ENCODE peak calls at places on chromosomes 3 and 15, in five cellular contexts. D is tibial nerve, M is neuronal stem cell, J is adrenal gland, X is DND-41. S is an unnamed sample. For H3K4me1, the result is how much of the 10 kb centered on the place peaks cover.

GRCh38 chr15:89820651-89821611 is 6.3 kb upstream of the ANPEP start:
- DNase-seq in D (no peak), X (no peak), J (no peak), M (no peak), S (no peak)

GRCh38 chr15:48939686-48940085 is 24.0 kb downstream of the SHC4 start:
- DNase-seq in J (no peak), M (no peak), X (no peak), D (no peak), S (no peak)

GRCh38 chr3:23877324-23877980 is 39.3 kb downstream of the NKIRAS1 start:
- DNase-seq in X (no peak), J (no peak), M (no peak), D (no peak), S (no peak)

GRCh38 chr3:10932596-10932995 is 60.0 kb upstream of the SLC6A1 start:
- DNase-seq in M (no peak), J (no peak), X (no peak), D (no peak), S (no peak)

GRCh38 chr3:10553586-10554235 is 48.3 kb upstream of the ATP2B2 start:
- DNase-seq in M (peak), J (no peak), D (no peak), X (no peak), S (no peak)

GRCh38 chr3:59386165-59386564 is 336.3 kb upstream of the CFAP20DC start:
- DNase-seq in X (no peak), M (no peak), J (no peak), D (no peak), S (no peak)

GRCh38 chr3:161310649-161311423 is 60.5 kb downstream of the SPTSSB start:
- DNase-seq in M (no peak), D (no peak), J (no peak), X (peak), S (peak)

GRCh38 chr15:78449220-78449999 is 11.4 kb downstream of the IREB2 start:
- DNase-seq in J (no peak), M (no peak), X (no peak), D (no peak), S (no peak)

GRCh38 chr15:63595066-63595465 is 2.1 kb upstream of the FBXL22 start:
- DNase-seq in D (no peak), M (no peak), X (no peak), J (no peak), S (no peak)

GRCh38 chr3:8938021-8938420 is 25.3 kb downstream of the RAD18 start:
- DNase-seq in J (no peak), X (no peak), M (no peak), D (no peak), S (no peak)

GRCh38 chr3:93988283-93988682 is 8.3 kb downstream of the ARL13B start:
- DNase-seq in X (no peak), M (no peak), D (no peak), J (no peak), S (no peak)

GRCh38 chr3:138329127-138329983 is at the start of gene NME9:
- DNase-seq in M (peak), J (peak), D (peak), X (peak), S (peak)

GRCh38 chr15:31392761-31393401 is 66.2 kb downstream of the KLF13 start:
- DNase-seq in D (peak), X (no peak), M (no peak), J (no peak), S (no peak)

GRCh38 chr3:120029749-120030148 is 64.5 kb downstream of the GSK3B start:
- DNase-seq in J (no peak), M (no peak), D (no peak), X (no peak), S (no peak)

GRCh38 chr15:84633311-84634227 is 20.5 kb downstream of the WDR73 start:
- DNase-seq in J (peak), D (peak), X (peak), M (peak), S (peak)

GRCh38 chr15:70528816-70529215 is 234.5 kb downstream of the UACA start:
- DNase-seq in D (no peak), X (no peak), J (no peak), M (no peak), S (no peak)

GRCh38 chr15:63332367-63333078 is 49.1 kb downstream of the CA12 start:
- DNase-seq in X (no peak), M (no peak), J (peak), D (no peak), S (no peak)

GRCh38 chr3:139564290-139564861 is 24.8 kb upstream of the RBP1 start:
- DNase-seq in X (no peak), D (no peak), M (no peak), J (no peak), S (no peak)

GRCh38 chr15:62485170-62485720 is 320.2 kb upstream of the C2CD4B start:
- DNase-seq in D (no peak), J (no peak), X (no peak), M (no peak), S (no peak)

GRCh38 chr15:91308855-91309254 is 208.8 kb downstream of the SV2B start:
- DNase-seq in J (no peak), D (no peak), X (peak), M (no peak), S (no peak)

GRCh38 chr3:38002940-38003339 is 12.4 kb downstream of the VILL start:
- DNase-seq in D (no peak), M (no peak), J (no peak), X (no peak), S (no peak)

GRCh38 chr15:20294651-20295237 is 246.9 kb downstream of the GOLGA6L6 start:
- DNase-seq in J (no peak), M (peak), D (no peak), X (no peak), S (no peak)

GRCh38 chr3:43870110-43870509 is 179.4 kb downstream of the ABHD5 start:
- DNase-seq in D (no peak), M (no peak), X (no peak), J (no peak), S (no peak)

GRCh38 chr3:100103558-100104441 is 10.5 kb downstream of the FILIP1L start:
- DNase-seq in X (no peak), M (no peak), J (no peak), D (no peak), S (no peak)

GRCh38 chr3:57080171-57080570 is 19.7 kb downstream of the SPATA12 start:
- DNase-seq in X (no peak), M (no peak), J (no peak), D (no peak), S (no peak)
- H3K4me3 ChIP-seq in X (no peak), M (no peak), J (no peak), D (no peak), S (no peak)

GRCh38 chr3:149466192-149466591 is 8.3 kb upstream of the TM4SF4 start:
- DNase-seq in D (peak), M (no peak), X (no peak), J (no peak), S (no peak)
- H3K4me1 ChIP-seq in D (under half), M (under half), X (under half), J (under half), S (under half)

DNA sequence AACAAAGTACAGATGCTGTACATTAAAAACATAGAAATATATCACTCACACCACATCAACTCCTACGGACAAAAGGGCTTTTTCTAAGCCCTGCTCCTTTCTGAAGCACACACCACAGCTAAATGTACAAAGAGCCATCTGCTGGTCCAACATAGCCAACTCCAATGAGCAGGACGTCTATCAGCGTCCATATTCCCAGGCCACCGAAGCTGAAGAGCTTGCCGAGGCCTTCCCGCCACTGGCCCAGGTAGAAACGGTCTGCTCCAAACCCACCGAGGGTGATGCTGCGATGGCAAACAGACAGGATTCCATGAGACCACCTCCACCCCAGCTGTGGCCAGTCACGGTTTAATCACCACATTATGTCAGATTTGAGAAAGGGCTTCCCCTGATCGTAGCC is 9.8 kb downstream of the TM2D3 start:
- DNase-seq in J (no peak), X (no peak), D (no peak), M (no peak), S (no peak)
- H3K4me3 ChIP-seq in J (no peak), X (no peak), D (no peak), M (no peak), S (no peak)

GRCh38 chr3:30661107-30661873 is 54.9 kb downstream of the TGFBR2 start:
- DNase-seq in X (no peak), J (no peak), D (no peak), M (no peak), S (no peak)

GRCh38 chr3:30664449-30664848 is 58.0 kb downstream of the TGFBR2 start:
- DNase-seq in M (no peak), J (no peak), X (peak), D (no peak), S (peak)

GRCh38 chr3:30664884-30665283 is 58.5 kb downstream of the TGFBR2 start:
- DNase-seq in J (no peak), M (no peak), X (peak), D (no peak), S (peak)

GRCh38 chr3:30663533-30664241 is 57.3 kb downstream of the TGFBR2 start:
- DNase-seq in D (no peak), M (no peak), J (no peak), X (no peak), S (no peak)

DNA sequence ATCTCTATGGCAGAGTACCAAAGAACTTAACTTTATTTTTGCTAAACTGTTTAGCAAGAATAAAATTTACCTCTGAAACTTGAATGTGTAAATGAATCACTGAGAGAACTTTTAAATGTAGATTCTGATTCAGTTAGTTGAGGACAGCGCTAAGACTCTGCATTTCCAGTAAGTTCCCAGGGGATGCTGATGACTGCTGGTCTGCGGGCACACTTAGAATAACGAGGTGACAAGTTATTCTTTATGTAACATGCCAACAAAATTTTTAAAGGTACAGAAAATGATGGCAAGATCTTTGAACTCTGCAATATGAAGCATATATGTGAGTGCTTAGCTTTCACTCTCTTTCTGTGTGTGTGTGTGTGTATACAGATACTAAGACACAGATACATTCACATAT is 56.4 kb downstream of the TGFBR2 start:
- DNase-seq in J (no peak), M (no peak), X (no peak), D (no peak), S (no peak)
- H3K4me1 ChIP-seq in J (under half), M (under half), X (half or more), D (half or more), S (half or more)

DNA sequence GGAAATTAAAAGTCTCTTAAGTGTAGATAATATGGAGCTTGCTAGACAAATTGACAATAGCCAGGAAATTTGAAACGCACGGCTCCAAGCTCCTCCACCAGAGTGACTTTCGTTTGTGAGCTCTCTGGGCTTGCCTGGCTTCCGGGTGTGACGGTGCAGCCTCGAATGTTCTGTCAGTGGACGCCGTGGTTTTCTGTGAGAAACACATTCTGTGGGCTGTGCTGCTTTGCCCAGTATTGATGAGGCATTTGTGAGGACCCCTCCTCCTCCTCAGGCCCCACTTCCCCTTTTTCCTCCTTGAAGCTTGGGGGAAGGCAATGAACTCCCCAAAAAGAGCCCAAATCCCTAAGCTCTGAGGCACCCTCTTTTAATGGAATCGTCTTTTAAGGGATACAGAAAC is 40.7 kb downstream of the POLR2M start:
- DNase-seq in X (no peak), M (no peak), D (peak), J (no peak), S (no peak)
- H3K4me3 ChIP-seq in X (no peak), M (no peak), D (peak), J (no peak), S (no peak)

DNA sequence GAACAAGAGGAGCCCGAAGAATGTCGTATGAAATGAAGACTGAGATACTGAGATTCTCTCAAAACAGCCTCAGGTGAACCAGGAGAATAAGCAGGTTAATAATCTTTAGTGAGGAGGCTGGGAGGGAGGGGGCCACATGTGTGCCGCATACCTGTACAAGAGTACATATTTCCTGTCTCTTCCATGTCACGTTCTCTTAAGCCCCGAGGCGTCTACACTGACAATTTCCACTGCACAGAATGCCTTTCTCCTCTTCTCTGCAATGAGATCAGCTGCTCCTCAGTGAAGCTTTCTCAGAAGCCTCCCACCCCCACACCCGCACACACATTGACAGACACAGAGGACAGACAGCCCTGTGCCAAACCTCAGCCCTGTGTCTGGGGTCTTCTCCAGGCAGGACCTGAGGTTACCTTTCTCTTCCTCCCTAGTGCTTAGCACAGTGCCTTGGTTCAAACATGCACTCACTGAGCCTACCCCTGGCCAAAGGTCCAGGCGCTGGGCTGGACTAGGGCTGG is 55.4 kb downstream of the PDZRN3 start:
- DNase-seq in X (no peak), M (no peak), J (no peak), D (no peak), S (no peak)
- H3K4me1 ChIP-seq in X (under half), M (under half), J (under half), D (under half), S (under half)

GRCh38 chr3:39410893-39411292 is 4.4 kb downstream of the RPSA start:
- DNase-seq in X (no peak), M (no peak), D (no peak), J (no peak), S (no peak)
- H3K4me3 ChIP-seq in X (no peak), M (no peak), D (no peak), J (no peak), S (no peak)

DNA sequence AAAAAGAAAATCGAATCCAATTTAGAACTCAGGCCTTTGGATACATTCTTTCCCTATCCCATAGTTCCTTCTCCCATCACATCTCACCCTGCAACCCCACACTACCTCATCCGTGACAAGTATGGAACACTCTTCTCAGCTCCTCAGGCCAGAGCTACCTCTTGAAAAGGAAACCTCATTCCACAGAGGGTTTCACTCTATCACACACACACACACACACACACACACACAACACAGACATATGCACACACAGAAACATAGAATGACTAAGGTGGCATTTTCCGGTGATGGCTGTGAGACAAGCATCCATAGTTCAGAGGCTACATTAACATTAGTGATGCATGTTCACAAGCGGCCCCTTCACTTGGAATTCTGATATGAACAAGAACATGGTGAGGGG is 122.0 kb upstream of the HES1 start:
- DNase-seq in D (no peak), M (no peak), X (no peak), J (no peak), S (no peak)
- H3K4me1 ChIP-seq in D (under half), M (under half), X (under half), J (under half), S (under half)

DNA sequence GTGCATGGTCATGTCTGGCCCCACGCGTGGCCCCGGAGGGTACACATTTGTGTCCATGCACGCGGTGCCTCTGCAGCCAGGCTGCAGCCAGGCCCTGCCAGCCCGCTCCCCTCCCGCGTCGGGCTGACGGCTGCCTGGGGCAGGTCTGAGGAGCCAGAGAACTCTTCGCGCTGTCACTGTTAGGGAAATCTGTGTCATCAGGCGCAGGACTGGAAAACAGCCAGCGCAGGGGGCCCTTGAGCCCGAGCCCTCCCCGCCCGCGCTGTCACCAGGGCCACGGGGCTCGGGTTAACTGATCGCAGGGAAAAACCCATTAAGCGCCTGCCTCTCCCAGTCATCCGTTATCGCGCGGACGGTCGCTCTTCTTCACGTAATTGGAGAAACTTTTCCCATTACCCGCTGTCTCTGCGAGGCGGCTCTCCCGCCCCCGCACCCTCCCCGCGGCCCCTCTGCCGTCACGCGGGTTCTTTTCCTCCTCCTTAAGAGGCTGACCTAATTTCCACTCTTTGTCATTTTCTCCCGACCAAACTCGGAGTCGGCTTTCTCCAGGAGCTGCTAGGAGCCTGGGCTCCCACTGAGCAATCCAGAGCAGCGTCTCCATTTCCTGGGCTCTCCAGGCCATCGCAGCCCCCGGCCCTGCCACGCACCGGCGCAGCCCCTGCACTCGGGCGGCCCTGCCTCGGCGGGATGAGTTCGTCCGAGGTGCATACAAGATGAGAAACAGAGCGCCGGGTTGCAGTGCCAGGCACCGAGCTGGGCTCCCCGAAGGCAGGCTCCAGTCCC is 57.5 kb upstream of the PRR23E start:
- DNase-seq in D (no peak), J (peak), X (no peak), M (no peak), S (no peak)
- H3K4me3 ChIP-seq in D (peak), J (no peak), X (no peak), M (no peak), S (no peak)

S was measured in CD8-positive, alpha-beta memory T cell.